ENCODE peak calls at places on chromosomes 12 and 14, in four cellular contexts. Y is NCI-H82; D is activated CD8-positive, alpha-beta memory T cell treated with anti-CD3 and anti-CD28 coated beads for 24 hours; K is AG08396. T is an unnamed sample.

GRCh38 chr12:51819851-51820720 is 28.4 kb downstream of the FIGNL2 start:
- DNase-seq in Y (peak; percentile 49), D (no peak), K (peak; percentile 69), T (no peak)

GRCh38 chr14:68042591-68043210 is 223.1 kb downstream of the RAD51B start:
- DNase-seq in Y (no peak), D (no peak), K (no peak), T (no peak)

GRCh38 chr12:6963741-6964446 is 6.6 kb downstream of the PHB2 start:
- DNase-seq in Y (no peak), D (peak; percentile 67), K (no peak), T (no peak)

GRCh38 chr12:75750950-75751349 is 239.5 kb upstream of the KRR1 start:
- DNase-seq in Y (no peak), D (no peak), K (peak; percentile 49), T (no peak)

GRCh38 chr14:21070083-21070609 is at the start of gene ARHGEF40:
- DNase-seq in Y (peak; percentile 47), D (no peak), K (peak; percentile 85), T (no peak)

GRCh38 chr14:77026166-77026929 is 2.2 kb downstream of the IRF2BPL start:
- DNase-seq in Y (no peak), D (no peak), K (peak; percentile 48), T (no peak)

GRCh38 chr14:95341115-95341514 is 21.4 kb upstream of the CLMN start:
- DNase-seq in Y (no peak), D (no peak), K (no peak), T (no peak)

GRCh38 chr14:63275611-63276010 is 43.1 kb downstream of the GPHB5 start:
- DNase-seq in Y (peak; percentile 84), D (no peak), K (no peak), T (peak; percentile 92)

GRCh38 chr14:51828017-51828797 is 32.2 kb upstream of the GNG2 start:
- DNase-seq in Y (no peak), D (peak; percentile 78), K (peak; percentile 68), T (no peak)

GRCh38 chr12:565589-566105 is 97.6 kb downstream of the NINJ2 start:
- DNase-seq in Y (no peak), D (no peak), K (no peak), T (no peak)

GRCh38 chr12:62210422-62210821 is 49.8 kb upstream of the USP15 start:
- DNase-seq in Y (peak; percentile 55), D (no peak), K (peak; percentile 37), T (no peak)

GRCh38 chr12:12902036-12902435 is 10.7 kb downstream of the GPRC5A start:
- DNase-seq in Y (no peak), D (no peak), K (no peak), T (no peak)

GRCh38 chr14:32507029-32507984 is 178.2 kb downstream of the AKAP6 start:
- DNase-seq in Y (no peak), D (no peak), K (peak; percentile 51), T (peak; percentile 28)

GRCh38 chr14:104970231-104971068 is 7.7 kb downstream of the AHNAK2 start:
- DNase-seq in Y (no peak), D (no peak), K (peak; percentile 71), T (no peak)

GRCh38 chr12:116299548-116300150 is 22.2 kb upstream of the MED13L start:
- DNase-seq in Y (no peak), D (no peak), K (peak; percentile 36), T (no peak)

GRCh38 chr14:51419685-51420084 is 179.6 kb downstream of the TMX1 start:
- DNase-seq in Y (no peak), D (peak; percentile 59), K (no peak), T (no peak)

GRCh38 chr12:6849427-6849826 is 1.7 kb downstream of the CDCA3 start:
- DNase-seq in Y (no peak), D (no peak), K (no peak), T (no peak)

GRCh38 chr12:11920231-11920630 is 150.5 kb upstream of the BCL2L14 start:
- DNase-seq in Y (no peak), D (no peak), K (no peak), T (no peak)

GRCh38 chr14:25004389-25004809 is 45.5 kb downstream of the STXBP6 start:
- DNase-seq in Y (no peak), D (no peak), K (no peak), T (no peak)

GRCh38 chr14:88562831-88563686 is at the start of gene ZC3H14:
- DNase-seq in Y (peak; percentile 89), D (peak; percentile 95), K (peak; percentile 97), T (peak; percentile 61)

GRCh38 chr14:30657606-30658163 is 35.6 kb downstream of the SCFD1 start:
- DNase-seq in Y (no peak), D (no peak), K (no peak), T (no peak)

GRCh38 chr12:87756111-87756510 is 273.1 kb downstream of the C12orf50 start:
- DNase-seq in Y (no peak), D (no peak), K (peak; percentile 18), T (no peak)

GRCh38 chr14:81110186-81110585 is 110.6 kb downstream of the GTF2A1 start:
- DNase-seq in Y (peak; percentile 98), D (no peak), K (no peak), T (no peak)

GRCh38 chr14:73710737-73711136 is 3.4 kb downstream of the PNMA1 start:
- DNase-seq in Y (no peak), D (no peak), K (no peak), T (no peak)

T was measured in NCI-H1417 treated with DMSO at 0.1 percent for 48 hours.